ENCODE peak calls at places on chromosomes 5 and 9, in ten cellular contexts. S is H9; L is heart left ventricle; C is dorsolateral prefrontal cortex; O is IMR-90; P is cardiac muscle cell; T is right lobe of liver; K is CD8-positive, alpha-beta T cell; Q is endothelial cell of umbilical vein; R is CD8-positive, alpha-beta memory T cell. U is an unnamed sample.

GRCh38 chr9:23643656-23644258 is 182.3 kb downstream of the ELAVL2 start:
- DNase-seq in P (no peak), S (no peak), Q (no peak), R (no peak), K (no peak), C (no peak), L (no peak), T (no peak), O (no peak), U (no peak)

GRCh38 chr5:140372971-140373487 is 13.0 kb downstream of the SLC4A9 start:
- DNase-seq in C (peak; percentile 63), P (peak; percentile 74), Q (peak; percentile 88), S (peak; percentile 90), K (peak; percentile 40), L (peak; percentile 75), T (peak; percentile 70), R (peak; percentile 34), O (peak; percentile 69), U (peak; percentile 73)

GRCh38 chr9:20353529-20353928 is 268.8 kb downstream of the MLLT3 start:
- DNase-seq in R (no peak), C (no peak), Q (no peak), T (no peak), L (no peak), S (no peak), K (no peak), O (no peak), P (no peak), U (no peak)

GRCh38 chr5:74109344-74109743 is 483.3 kb downstream of the ARHGEF28 start:
- DNase-seq in K (no peak), R (no peak), S (no peak), P (no peak), O (no peak), Q (no peak), C (no peak), T (no peak), L (no peak), U (no peak)

GRCh38 chr5:122846051-122846567 is 696 bp downstream of the SNX24 start:
- DNase-seq in S (no peak), P (peak; percentile 45), O (peak; percentile 73), C (no peak), R (no peak), L (no peak), T (no peak), K (no peak), Q (no peak), U (no peak)

GRCh38 chr9:471320-471719 is 256.7 kb downstream of the DOCK8 start:
- DNase-seq in Q (no peak), R (no peak), T (no peak), L (no peak), O (no peak), K (no peak), S (no peak), C (no peak), P (no peak), U (no peak)

GRCh38 chr9:120410925-120411501 is 169.0 kb downstream of the CDK5RAP2 start:
- DNase-seq in Q (no peak), P (no peak), K (no peak), L (no peak), C (no peak), S (no peak), R (no peak), O (no peak), T (no peak), U (no peak)

GRCh38 chr9:105385372-105385985 is 62.4 kb upstream of the FSD1L start:
- DNase-seq in L (peak; percentile 23), C (peak; percentile 38), R (peak; percentile 40), P (no peak), O (no peak), K (peak; percentile 25), Q (no peak), S (no peak), T (no peak), U (no peak)

GRCh38 chr9:133191989-133192388 is 17.1 kb downstream of the OBP2B start:
- DNase-seq in C (no peak), R (no peak), S (no peak), L (no peak), P (no peak), Q (no peak), O (no peak), K (no peak), T (peak; percentile 32), U (no peak)

GRCh38 chr5:16568875-16569580 is 47.8 kb downstream of the RETREG1 start:
- DNase-seq in P (no peak), T (no peak), L (no peak), S (no peak), C (peak; percentile 94), Q (no peak), O (no peak), K (no peak), R (no peak), U (no peak)

GRCh38 chr9:87322840-87323635 is 174.6 kb upstream of the DAPK1 start:
- DNase-seq in P (no peak), L (no peak), Q (peak; percentile 3), K (no peak), R (no peak), O (peak; percentile 32), S (no peak), T (no peak), C (no peak), U (no peak)

GRCh38 chr5:92652735-92653134 is 928.3 kb downstream of the NR2F1-AS1 start:
- DNase-seq in R (no peak), O (peak; percentile 71), P (no peak), S (no peak), T (no peak), L (no peak), C (no peak), Q (no peak), K (no peak), U (no peak)

DNA sequence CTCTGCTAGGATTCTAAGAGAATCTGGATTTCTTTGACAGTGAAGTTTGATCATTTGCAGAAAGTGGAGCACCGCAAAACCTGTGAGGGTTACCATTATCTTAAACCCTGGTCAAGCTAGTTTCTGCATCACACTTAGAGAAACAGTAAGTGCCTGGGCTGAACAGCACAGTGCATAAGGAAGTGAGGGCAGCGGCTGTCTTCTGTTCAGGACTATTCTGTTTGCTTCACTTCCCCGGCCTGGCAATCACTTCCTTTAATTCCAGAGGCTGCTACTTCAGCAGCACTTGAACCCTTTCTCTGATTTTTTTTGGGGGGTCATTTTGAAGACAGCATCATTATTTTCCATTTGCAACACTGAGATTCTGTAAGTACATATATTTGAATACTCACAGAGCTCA is 32.0 kb downstream of the SEMA6A start:
- DNase-seq in S (no peak), T (no peak), P (no peak), C (no peak), R (no peak), K (no peak), L (no peak), Q (no peak), O (no peak), U (no peak)
- H3K27ac ChIP-seq in S (no peak overlapping the region), T (no peak overlapping the region), P (no peak overlapping the region), C (no peak overlapping the region), R (no peak overlapping the region), K (no peak overlapping the region), L (no peak overlapping the region), Q (no peak overlapping the region), O (no peak overlapping the region), U (no peak overlapping the region)

DNA sequence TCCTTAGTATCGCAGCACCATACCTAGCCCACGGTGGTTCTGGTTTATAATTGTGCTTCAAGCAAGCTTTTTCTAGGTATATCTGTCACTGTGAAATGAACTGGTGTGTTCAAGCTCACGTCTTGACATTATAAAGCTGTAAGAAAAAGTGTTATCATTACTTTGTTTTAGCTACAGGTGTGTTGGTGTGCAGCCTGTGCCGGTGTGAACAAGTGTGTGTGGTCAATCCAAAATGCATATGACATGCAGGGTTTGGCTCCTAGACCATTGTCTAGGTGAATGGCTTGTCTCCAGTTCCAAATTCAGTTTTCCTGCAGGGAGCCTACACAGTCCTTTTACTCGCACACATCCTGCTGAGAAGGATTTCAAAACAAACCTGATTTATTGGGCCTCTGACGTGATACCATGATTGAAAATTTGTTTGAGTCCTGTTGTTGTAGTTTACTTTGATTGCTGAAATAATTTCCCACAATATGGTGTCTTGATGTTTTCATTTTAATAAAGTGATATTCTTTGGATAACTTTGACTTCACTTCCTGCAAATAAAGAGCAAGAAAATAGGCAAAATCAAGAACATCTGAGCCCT is 3.8 kb downstream of the LSM11 start:
- DNase-seq in R (no peak), K (no peak), O (no peak), Q (no peak), L (no peak), S (no peak), P (no peak), T (no peak), C (no peak), U (no peak)
- H3K27ac ChIP-seq in R (no peak overlapping the region), K (no peak overlapping the region), O (no peak overlapping the region), Q (no peak overlapping the region), L (no peak overlapping the region), S (no peak overlapping the region), P (no peak overlapping the region), T (no peak overlapping the region), C (no peak overlapping the region), U (no peak overlapping the region)

GRCh38 chr5:151449836-151450235 is 2.4 kb downstream of the SLC36A1 start:
- DNase-seq in P (no peak), Q (no peak), R (no peak), L (no peak), K (no peak), O (no peak), T (no peak), C (no peak), S (no peak), U (no peak)

GRCh38 chr5:151449288-151449687 is 1.9 kb downstream of the SLC36A1 start:
- DNase-seq in S (no peak), T (no peak), C (no peak), K (no peak), L (no peak), Q (no peak), R (no peak), O (no peak), P (no peak), U (no peak)

GRCh38 chr5:151454166-151454565 is 6.8 kb downstream of the SLC36A1 start:
- DNase-seq in P (peak; percentile 23), C (no peak), T (no peak), R (no peak), S (no peak), Q (no peak), K (no peak), O (no peak), L (no peak), U (no peak)

GRCh38 chr5:151450605-151451004 is 3.2 kb downstream of the SLC36A1 start:
- DNase-seq in O (peak; percentile 16), P (no peak), L (no peak), S (no peak), K (no peak), R (no peak), C (no peak), Q (no peak), T (no peak), U (no peak)

GRCh38 chr5:151451626-151452520 is 4.5 kb downstream of the SLC36A1 start:
- DNase-seq in K (no peak), L (no peak), R (no peak), Q (no peak), C (no peak), S (no peak), P (no peak), O (peak; percentile 69), T (no peak), U (no peak)
- H3K27ac ChIP-seq in K (no peak overlapping the region), L (no peak overlapping the region), R (no peak overlapping the region), Q (no peak overlapping the region), C (peak overlapping the region; percentile 26), S (no peak overlapping the region), P (no peak overlapping the region), O (peak overlapping the region; percentile 64), T (no peak overlapping the region), U (no peak overlapping the region)

DNA sequence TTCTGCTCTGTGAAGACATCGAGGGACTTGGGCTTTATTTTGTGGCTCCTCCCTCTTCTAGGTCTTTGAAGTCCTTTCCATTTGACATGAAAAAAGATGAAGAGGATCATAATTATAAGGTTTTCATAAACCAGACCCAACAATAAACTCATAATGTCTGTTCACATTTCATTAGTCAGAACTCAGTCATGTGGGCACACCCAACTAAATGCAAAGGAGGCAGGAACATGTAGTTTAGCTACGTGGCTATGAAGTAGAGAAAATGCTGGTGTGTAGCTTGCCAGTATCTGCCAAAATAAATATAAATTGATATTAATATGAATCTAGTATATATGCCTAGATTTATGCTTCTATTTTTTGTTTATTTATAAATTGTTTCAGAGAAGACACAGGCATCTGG is 394.0 kb upstream of the C9orf72 start:
- DNase-seq in Q (no peak), O (no peak), T (no peak), R (no peak), P (no peak), S (no peak), L (no peak), K (no peak), C (no peak), U (no peak)
- H3K27ac ChIP-seq in Q (no peak overlapping the region), O (no peak overlapping the region), T (no peak overlapping the region), R (no peak overlapping the region), P (no peak overlapping the region), S (no peak overlapping the region), L (no peak overlapping the region), K (no peak overlapping the region), C (no peak overlapping the region), U (no peak overlapping the region)